ENCODE peak calls at places on chromosome 18, in seven cellular contexts. C is ACHN, E is GM10248, U is HFFc6, I is AG08395, R is cardiac fibroblast, K is cardiac muscle cell. W is an unnamed sample.
A peak's percentile ranks its signal among the peaks of the same experiment; 100 is the strongest.

GRCh38 chr18:72672364-72673151 is 128.4 kb upstream of the CBLN2 start:
- DNase-seq in I (peak; percentile 5), R (peak; percentile 57), U (peak; percentile 17), C (peak; percentile 43), E (peak; percentile 29), K (peak; percentile 57), W (no peak)

GRCh38 chr18:13374468-13375301 is 156.1 kb downstream of the LDLRAD4 start:
- DNase-seq in C (no peak), K (no peak), R (peak; percentile 15), I (no peak), U (no peak), E (no peak), W (no peak)

GRCh38 chr18:36539674-36540073 is 242.2 kb downstream of the FHOD3 start:
- DNase-seq in K (peak; percentile 59), E (no peak), U (peak; percentile 43), I (peak; percentile 38), R (peak; percentile 63), C (no peak), W (no peak)

GRCh38 chr18:77143196-77143595 is 10.6 kb upstream of the MBP start:
- DNase-seq in I (no peak), R (no peak), C (no peak), K (no peak), E (no peak), U (no peak), W (no peak)

GRCh38 chr18:26190506-26190905 is 35.7 kb upstream of the TAF4B start:
- DNase-seq in I (no peak), U (no peak), K (no peak), C (peak; percentile 39), E (peak; percentile 37), R (no peak), W (peak; percentile 45)

GRCh38 chr18:73924836-73925235 is 222.8 kb downstream of the FBXO15 start:
- DNase-seq in U (peak; percentile 18), E (no peak), K (no peak), C (no peak), R (peak; percentile 0), I (no peak), W (no peak)

GRCh38 chr18:55301836-55302235 is 286.2 kb downstream of the TCF4 start:
- DNase-seq in U (no peak), R (no peak), E (no peak), C (no peak), K (no peak), I (peak; percentile 2), W (no peak)

GRCh38 chr18:48852292-48852691 is 98.5 kb downstream of the SMAD7 start:
- DNase-seq in C (no peak), E (no peak), K (no peak), U (no peak), R (peak; percentile 57), I (no peak), W (no peak)

GRCh38 chr18:500556-501405 is at the start of gene COLEC12:
- DNase-seq in K (peak; percentile 81), I (peak; percentile 26), C (no peak), U (no peak), E (no peak), R (no peak), W (no peak)

GRCh38 chr18:10057808-10058791 is 144.3 kb downstream of the VAPA start:
- DNase-seq in R (peak; percentile 94), I (peak; percentile 61), C (peak; percentile 34), K (no peak), U (peak; percentile 76), E (no peak), W (no peak)

GRCh38 chr18:9612215-9612830 is 2.0 kb downstream of the PPP4R1 start:
- DNase-seq in C (peak; percentile 54), K (peak; percentile 53), U (peak; percentile 50), R (peak; percentile 64), I (peak; percentile 58), E (peak; percentile 39), W (peak; percentile 53)

GRCh38 chr18:12593861-12594260 is 64.0 kb downstream of the SPIRE1 start:
- DNase-seq in C (no peak), E (no peak), U (peak; percentile 10), I (peak; percentile 41), R (peak; percentile 33), K (no peak), W (no peak)

W was measured in CD4-positive, alpha-beta memory T cell.